ENCODE peak calls at places on chromosomes 11 and 22, in nine cellular contexts. F is H1, W is spleen, N is stomach, Z is sigmoid colon, S is prostate gland, D is HCT116, G is breast epithelium, X is HL-60. B is an unnamed sample.
A peak's percentile ranks its signal among the peaks of the same experiment; 100 is the strongest.

GRCh38 chr11:12163181-12163841 is 52.9 kb downstream of the MICAL2 start:
- DNase-seq in Z (peak; percentile 88), G (no peak), X (no peak), W (no peak), S (no peak), F (no peak), D (no peak), N (no peak), B (no peak)

GRCh38 chr11:10605941-10606381 is 37.5 kb upstream of the LYVE1 start:
- DNase-seq in X (peak; percentile 90), S (no peak), D (no peak), Z (peak; percentile 83), G (no peak), F (no peak), W (peak; percentile 91), N (peak; percentile 46), B (no peak)

GRCh38 chr22:36377022-36377631 is 10.6 kb downstream of the MYH9 start:
- DNase-seq in W (no peak), F (no peak), Z (no peak), D (no peak), S (no peak), N (no peak), X (no peak), G (no peak), B (no peak)

GRCh38 chr11:91163619-91164451 is 941.0 kb upstream of the CHORDC1 start:
- DNase-seq in N (no peak), S (no peak), X (no peak), W (no peak), G (no peak), F (no peak), Z (no peak), D (no peak), B (no peak)

GRCh38 chr11:104534268-104534667 is 364.0 kb downstream of the CASP12 start:
- DNase-seq in Z (no peak), G (no peak), F (no peak), S (no peak), N (no peak), W (no peak), X (no peak), D (no peak), B (no peak)

GRCh38 chr11:64459016-64459415 is 100.1 kb downstream of the RPS6KA4 start:
- DNase-seq in F (no peak), X (no peak), G (no peak), W (peak; percentile 13), D (no peak), S (no peak), Z (peak; percentile 26), N (no peak), B (peak; percentile 28)

GRCh38 chr11:47257178-47257517 is 648 bp upstream of the NR1H3 start:
- DNase-seq in G (no peak), S (no peak), F (no peak), Z (no peak), W (no peak), D (no peak), X (no peak), N (no peak), B (no peak)

GRCh38 chr22:22908495-22908861 is 20.9 kb downstream of the IGLL5 start:
- DNase-seq in D (no peak), Z (no peak), S (no peak), X (no peak), G (no peak), N (no peak), W (no peak), F (no peak), B (no peak)

GRCh38 chr11:102312656-102313055 is 4.6 kb upstream of the BIRC3 start:
- DNase-seq in N (no peak), Z (no peak), F (no peak), G (no peak), W (no peak), D (no peak), X (no peak), S (no peak), B (no peak)

GRCh38 chr22:29144786-29145160 is 60.9 kb upstream of the EMID1 start:
- DNase-seq in F (no peak), D (no peak), G (no peak), N (peak; percentile 14), S (peak; percentile 46), X (no peak), Z (peak; percentile 43), W (no peak), B (peak; percentile 68)

GRCh38 chr22:41146573-41146972 is 54.2 kb downstream of the EP300 start:
- DNase-seq in G (no peak), Z (no peak), S (no peak), W (no peak), X (no peak), N (no peak), D (no peak), F (no peak), B (no peak)

GRCh38 chr11:119421941-119422504 is 949 bp downstream of the THY1 start:
- DNase-seq in X (no peak), Z (no peak), W (no peak), G (no peak), S (no peak), F (no peak), N (no peak), D (no peak), B (no peak)

GRCh38 chr11:73397468-73398131 is 21.4 kb downstream of the RELT start:
- DNase-seq in F (no peak), S (no peak), N (no peak), D (no peak), G (no peak), W (peak; percentile 63), Z (peak; percentile 58), X (no peak), B (no peak)

DNA sequence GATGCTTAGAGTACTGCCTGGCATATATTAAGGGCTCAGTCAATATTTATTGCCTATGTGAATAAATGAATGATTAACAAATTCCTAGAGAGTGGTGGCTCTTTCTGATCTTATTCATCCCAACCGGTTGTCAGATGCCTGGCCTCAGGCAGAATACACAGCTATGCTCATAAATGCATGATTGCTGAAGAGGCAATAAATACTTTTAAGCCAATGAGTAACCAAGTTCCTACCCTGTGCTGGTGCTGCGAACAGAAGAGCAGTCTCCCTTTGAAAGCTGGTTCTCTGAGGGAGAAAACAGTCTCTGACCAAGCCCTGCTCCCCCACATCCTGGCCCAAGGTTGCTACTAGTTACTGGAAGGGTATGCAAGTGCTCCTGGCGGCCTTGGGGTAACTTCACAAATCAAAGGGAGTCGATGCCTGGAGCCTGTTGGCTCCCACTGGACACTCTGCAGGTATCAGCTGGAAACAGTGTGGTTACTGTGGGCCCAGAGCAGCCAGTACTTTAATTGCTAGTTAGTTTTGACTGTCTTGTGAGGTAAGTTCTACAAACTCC is 2.8 kb downstream of the USH1C start:
- DNase-seq in Z (peak; percentile 37), F (no peak), D (no peak), X (no peak), W (peak; percentile 42), N (no peak), S (no peak), G (peak; percentile 47), B (no peak)
- H3K4me3 ChIP-seq in Z (no peak overlapping the region), F (no peak overlapping the region), D (no peak overlapping the region), X (no peak overlapping the region), W (no peak overlapping the region), N (no peak overlapping the region), S (no peak overlapping the region), G (no peak overlapping the region), B (no peak overlapping the region)

GRCh38 chr11:60372767-60373166 is 5.6 kb upstream of the MS4A7 start:
- DNase-seq in S (no peak), X (no peak), D (no peak), G (no peak), F (no peak), Z (no peak), W (no peak), N (no peak), B (no peak)

GRCh38 chr11:60376601-60377000 is 1.7 kb upstream of the MS4A7 start:
- DNase-seq in G (no peak), N (no peak), F (no peak), W (no peak), X (no peak), Z (no peak), S (no peak), D (no peak), B (no peak)

GRCh38 chr11:60377737-60378136 is 595 bp upstream of the MS4A7 start:
- DNase-seq in S (no peak), Z (peak; percentile 79), N (no peak), W (peak; percentile 78), G (no peak), F (no peak), D (no peak), X (no peak), B (no peak)

GRCh38 chr11:60378359-60378758 is at the start of gene MS4A7:
- DNase-seq in N (no peak), D (no peak), W (peak; percentile 88), Z (peak; percentile 72), G (no peak), S (no peak), X (peak; percentile 61), F (no peak), B (no peak)
- TF ChIP-seq POLR2AphosphoS5 in N (peak; percentile 28), D (no peak), W (peak; percentile 87), Z (peak; percentile 10), G (no peak), S (peak; percentile 4), X (peak; percentile 43), F (no peak), B (no peak)

DNA sequence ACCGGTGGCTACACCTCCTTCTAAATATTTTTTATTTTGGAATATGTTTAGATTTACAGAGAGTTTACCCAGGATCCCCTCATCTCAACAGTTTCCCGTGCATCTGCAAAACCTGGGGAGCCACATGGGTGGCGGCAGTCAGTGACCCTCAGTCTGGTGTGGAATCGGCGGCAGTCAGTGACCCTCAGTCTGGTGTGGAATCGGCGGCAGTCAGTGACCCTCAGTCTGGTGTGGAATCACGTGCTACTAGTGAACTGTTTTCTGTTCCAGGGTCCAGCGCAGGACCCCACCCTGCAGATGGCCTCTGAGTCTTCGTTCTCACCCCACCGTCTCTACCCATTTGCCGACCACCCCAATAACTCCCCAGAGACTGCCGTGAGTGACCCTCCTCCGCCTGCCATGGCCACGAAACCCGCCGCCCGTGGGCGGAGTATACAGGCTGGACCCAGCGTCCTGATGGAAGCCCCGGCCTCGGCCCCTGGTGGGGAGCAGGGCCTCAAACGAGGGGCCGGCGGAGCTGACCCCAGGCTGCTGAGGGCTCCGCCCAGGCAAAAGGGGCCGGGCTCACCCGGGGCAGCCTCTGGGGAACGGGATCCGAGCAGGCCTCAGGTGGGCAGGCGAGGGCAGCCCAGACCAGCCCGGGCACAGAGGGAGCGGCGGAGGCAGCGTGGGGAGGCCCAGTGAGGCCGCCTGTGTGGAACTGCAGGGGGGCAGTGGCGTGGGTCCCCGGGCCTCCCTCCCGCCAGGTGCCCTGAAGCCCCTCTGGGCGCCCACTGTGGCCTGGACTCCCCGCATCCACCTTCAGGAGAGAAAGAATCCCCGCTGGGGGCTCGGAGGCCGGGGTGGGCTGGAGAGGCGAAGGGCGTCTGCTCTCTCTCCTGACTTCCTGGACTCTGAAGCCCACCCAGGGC is 2.5 kb downstream of the IL17REL start:
- DNase-seq in X (no peak), S (no peak), D (no peak), G (peak; percentile 67), Z (peak; percentile 61), W (no peak), N (no peak), F (no peak), B (no peak)
- H3K4me3 ChIP-seq in X (no peak overlapping the region), S (no peak overlapping the region), D (no peak overlapping the region), G (no peak overlapping the region), Z (no peak overlapping the region), W (peak overlapping the region; percentile 26), N (peak overlapping the region; percentile 20), F (no peak overlapping the region), B (peak overlapping the region; percentile 37)

DNA sequence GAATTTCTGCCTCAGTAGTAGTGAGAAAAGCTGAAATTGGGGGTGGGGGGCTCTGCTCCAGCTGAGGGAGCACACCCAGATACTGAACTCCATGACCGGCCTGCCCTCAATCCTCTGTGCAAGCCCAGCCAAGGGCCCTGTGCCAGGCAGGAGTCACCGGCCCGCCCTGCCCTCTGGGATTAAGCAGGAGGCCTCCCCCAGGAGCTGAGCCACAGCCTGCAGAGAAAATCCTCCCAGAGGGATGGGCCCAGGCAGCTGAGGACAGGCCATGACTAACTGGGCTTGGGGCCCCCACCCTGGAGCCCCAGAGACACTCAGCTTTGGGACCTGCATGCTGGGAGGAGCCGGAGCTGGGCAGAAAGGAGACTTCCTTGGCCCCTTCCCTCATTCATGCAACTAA is 48.8 kb downstream of the MN1 start:
- DNase-seq in D (no peak), W (peak; percentile 69), X (no peak), G (no peak), N (peak; percentile 29), Z (peak; percentile 81), F (no peak), S (no peak), B (no peak)
- TF ChIP-seq POLR2AphosphoS5 in D (no peak), W (no peak), X (no peak), G (no peak), N (peak; percentile 2), Z (no peak), F (no peak), S (no peak), B (no peak)

B was measured in suprapubic skin.